ENCODE peak calls at places on chromosome 7, in five cellular contexts. J, Z, M, S and U are unnamed samples. For H3K4me1, the result is how much of the 10 kb centered on the place peaks cover.

GRCh38 chr7:33982425-33982786 is 77.1 kb downstream of the BMPER start:
- DNase-seq in J (no peak), Z (no peak), M (peak), S (no peak), U (no peak)

GRCh38 chr7:129902788-129903422 is 49.9 kb downstream of the UBE2H start:
- DNase-seq in J (no peak), Z (no peak), M (no peak), S (no peak), U (no peak)

GRCh38 chr7:100057006-100057405 is 7.4 kb downstream of the ZSCAN21 start:
- DNase-seq in J (no peak), Z (no peak), M (no peak), S (no peak), U (no peak)

GRCh38 chr7:138992052-138992531 is 10.9 kb upstream of the KIAA1549 start:
- DNase-seq in J (no peak), Z (no peak), M (peak), S (no peak), U (no peak)

GRCh38 chr7:38795596-38795995 is 113.4 kb downstream of the VPS41 start:
- DNase-seq in J (no peak), Z (no peak), M (no peak), S (no peak), U (no peak)

GRCh38 chr7:93747019-93747418 is 143.5 kb downstream of the TFPI2 start:
- DNase-seq in J (no peak), Z (no peak), M (no peak), S (no peak), U (no peak)

GRCh38 chr7:157708896-157709295 is 372.1 kb downstream of the DNAJB6 start:
- DNase-seq in J (no peak), Z (peak), M (no peak), S (no peak), U (no peak)

GRCh38 chr7:82249979-82250378 is 193.6 kb downstream of the CACNA2D1 start:
- DNase-seq in J (no peak), Z (no peak), M (no peak), S (no peak), U (no peak)

GRCh38 chr7:94594882-94595281 is 61.1 kb downstream of the SGCE start:
- DNase-seq in J (no peak), Z (peak), M (no peak), S (no peak), U (no peak)

GRCh38 chr7:130277763-130278643 is 11.3 kb downstream of the CPA2 start:
- DNase-seq in J (peak), Z (peak), M (peak), S (peak), U (peak)

GRCh38 chr7:102279537-102280400 is 6.9 kb upstream of the SH2B2 start:
- DNase-seq in J (peak), Z (no peak), M (peak), S (peak), U (peak)

GRCh38 chr7:102282465-102283362 is 4.0 kb upstream of the SH2B2 start:
- DNase-seq in J (no peak), Z (no peak), M (no peak), S (no peak), U (no peak)

GRCh38 chr7:102283477-102284189 is 3.0 kb upstream of the SH2B2 start:
- DNase-seq in J (no peak), Z (no peak), M (no peak), S (no peak), U (no peak)

GRCh38 chr7:102280521-102280920 is 6.1 kb upstream of the SH2B2 start:
- DNase-seq in J (no peak), Z (no peak), M (no peak), S (no peak), U (no peak)

DNA sequence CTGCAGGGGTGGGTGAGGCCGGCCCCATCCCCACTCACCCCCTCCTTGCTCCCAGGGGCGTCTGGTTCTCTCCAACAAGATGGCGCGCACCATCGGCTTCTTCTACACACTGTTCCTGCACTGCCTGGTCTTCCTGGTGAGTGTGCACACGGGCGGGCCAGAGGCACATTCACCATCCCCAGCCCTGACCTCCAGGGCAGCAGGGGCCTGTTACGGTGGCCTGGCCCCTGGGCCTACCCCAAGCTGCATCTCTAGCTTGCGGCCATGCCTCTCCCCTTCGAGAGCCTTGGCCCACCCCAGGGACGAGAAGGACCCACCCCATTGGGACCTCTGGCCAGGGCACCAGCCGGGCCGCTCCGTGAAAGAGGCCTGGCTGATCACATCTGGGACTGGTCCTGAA is 4.9 kb upstream of the SH2B2 start:
- DNase-seq in J (no peak), Z (no peak), M (no peak), S (no peak), U (no peak)
- H3K4me1 ChIP-seq in J (under half), Z (under half), M (under half), S (under half), U (under half)

GRCh38 chr7:107404740-107405537 is 64.9 kb upstream of the GPR22 start:
- DNase-seq in J (no peak), Z (no peak), M (no peak), S (no peak), U (no peak)

GRCh38 chr7:107408349-107408748 is 61.5 kb upstream of the GPR22 start:
- DNase-seq in J (no peak), Z (no peak), M (peak), S (no peak), U (no peak)

DNA sequence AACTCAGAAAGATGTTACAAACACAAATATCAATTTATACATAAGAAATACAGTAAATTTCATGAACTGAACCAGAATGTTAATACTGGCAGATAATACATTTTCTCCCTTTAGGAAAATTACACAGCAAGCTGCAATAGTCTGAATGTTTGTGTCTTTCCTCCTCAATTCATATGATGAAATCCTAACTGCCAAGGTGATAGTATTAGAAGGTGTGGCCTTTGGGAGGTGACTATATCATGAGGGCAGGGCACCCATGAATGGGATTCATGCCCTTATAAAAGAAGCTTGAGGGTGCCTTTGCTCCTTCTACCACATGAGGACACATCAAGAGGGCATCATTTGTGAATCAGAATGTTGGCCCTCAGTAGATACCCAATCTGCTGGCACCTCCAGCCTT is 64.3 kb upstream of the GPR22 start:
- DNase-seq in J (no peak), Z (no peak), M (no peak), S (no peak), U (no peak)
- H3K27ac ChIP-seq in J (no peak), Z (no peak), M (no peak), S (no peak), U (peak)

DNA sequence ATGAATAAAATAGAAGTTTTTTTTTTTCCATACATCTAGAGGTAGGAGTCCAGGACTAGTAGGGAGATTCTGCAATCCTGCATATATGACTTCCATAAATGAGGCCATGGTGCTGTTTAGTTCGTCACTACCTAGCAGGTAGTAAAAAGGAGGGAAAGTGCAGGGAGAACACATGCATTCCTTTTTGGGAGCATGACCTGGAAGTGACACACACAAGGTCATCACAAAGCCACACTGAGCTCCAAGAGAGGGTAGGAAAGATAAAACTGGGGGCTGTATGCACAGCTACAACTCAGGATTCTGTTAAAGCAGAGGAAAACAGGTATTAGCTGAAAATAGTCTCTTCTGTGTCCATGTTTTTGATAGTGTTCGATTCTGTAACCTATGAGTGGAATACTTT is 2.2 kb downstream of the CROT start:
- DNase-seq in J (no peak), Z (no peak), M (no peak), S (no peak), U (no peak)
- TF ChIP-seq POLR2A in J (no peak), Z (no peak), M (no peak), S (no peak), U (no peak)

GRCh38 chr7:159010411-159010810 is 134.3 kb downstream of the VIPR2 start:
- DNase-seq in J (no peak), Z (no peak), M (no peak), S (no peak), U (no peak)
- H3K4me1 ChIP-seq in J (under half), Z (under half), M (under half), S (under half), U (under half)

GRCh38 chr7:77415822-77416620 is at the start of gene GSAP:
- DNase-seq in J (no peak), Z (peak), M (no peak), S (peak), U (peak)

GRCh38 chr7:77416621-77417371 is 647 bp upstream of the GSAP start:
- DNase-seq in J (no peak), Z (peak), M (no peak), S (no peak), U (no peak)

GRCh38 chr7:77413128-77413527 is 3.0 kb downstream of the GSAP start:
- DNase-seq in J (no peak), Z (peak), M (no peak), S (no peak), U (no peak)

GRCh38 chr7:77415474-77415821 is 701 bp downstream of the GSAP start:
- DNase-seq in J (no peak), Z (no peak), M (no peak), S (no peak), U (peak)

DNA sequence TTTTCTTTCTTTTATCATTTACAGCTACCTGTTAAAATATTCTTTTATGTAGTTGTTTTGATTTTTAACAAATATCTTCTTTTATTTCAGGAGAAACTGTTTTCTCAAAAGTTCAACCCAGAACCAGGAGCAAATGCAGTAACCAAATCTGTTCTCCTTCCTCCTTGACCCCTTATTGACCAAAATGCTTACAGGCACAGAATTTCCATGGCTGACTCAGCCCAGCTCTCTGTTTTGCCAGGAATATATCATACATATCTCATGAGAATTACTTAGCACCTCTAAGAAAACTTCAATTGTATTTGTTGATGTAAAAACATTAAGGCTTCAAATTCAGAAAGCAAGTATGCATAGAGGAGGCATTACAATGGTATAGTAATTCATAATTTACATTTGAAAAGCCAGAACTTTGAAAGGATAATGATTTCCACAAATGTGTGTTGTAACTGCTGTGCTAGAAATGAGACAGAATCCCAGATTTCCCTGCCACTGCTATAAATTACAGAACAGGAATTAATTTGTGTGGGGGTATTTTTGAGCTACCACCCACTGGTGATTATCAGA is 2.2 kb downstream of the GSAP start:
- DNase-seq in J (no peak), Z (no peak), M (peak), S (no peak), U (no peak)
- H3K27ac ChIP-seq in J (peak), Z (no peak), M (no peak), S (no peak), U (no peak)

GRCh38 chr7:29989257-29989995 is at the start of gene SCRN1:
- DNase-seq in J (peak), Z (no peak), M (peak), S (peak), U (peak)
- TF ChIP-seq POLR2A in J (peak), Z (no peak), M (no peak), S (no peak), U (peak)

DNA sequence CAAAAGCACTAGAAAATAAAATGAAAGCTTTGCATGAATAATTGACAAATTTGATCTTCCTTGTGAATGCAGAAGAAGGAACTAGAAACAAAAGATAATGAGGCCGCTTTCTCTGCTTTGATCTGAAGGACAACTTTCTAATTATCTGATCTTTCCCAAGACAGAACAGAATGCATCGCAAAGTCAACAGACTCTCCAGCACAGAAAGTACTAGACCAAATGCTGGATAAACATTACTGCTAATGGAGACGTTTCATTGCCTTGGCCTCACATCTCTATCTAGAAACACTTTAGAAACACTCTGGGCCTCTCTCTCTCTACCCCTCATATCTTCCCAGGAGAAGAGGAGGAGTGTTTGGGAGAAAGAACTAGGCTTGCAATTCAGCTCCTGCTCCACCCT is 76.4 kb downstream of the LRRC17 start:
- DNase-seq in J (peak), Z (no peak), M (no peak), S (no peak), U (no peak)
- H3K4me1 ChIP-seq in J (under half), Z (half or more), M (under half), S (under half), U (half or more)